ENCODE peak calls at places on chromosomes 11 and 22, in five cellular contexts. W, L, Q, C and H are unnamed samples.
A peak's percentile ranks its signal among the peaks of the same experiment; 100 is the strongest.

GRCh38 chr11:68374531-68374930 is 62.1 kb downstream of the LRP5 start:
- DNase-seq in C (no peak), W (no peak), Q (peak; percentile 26), L (no peak), H (no peak)

GRCh38 chr11:62125881-62126280 is 2.1 kb downstream of the INCENP start:
- DNase-seq in L (no peak), C (no peak), Q (no peak), W (no peak), H (no peak)

GRCh38 chr11:90113541-90113940 is 20.9 kb upstream of the NAALAD2 start:
- DNase-seq in Q (peak; percentile 15), C (no peak), W (no peak), L (no peak), H (no peak)

GRCh38 chr11:27904358-27905055 is 203.4 kb downstream of the KIF18A start:
- DNase-seq in C (no peak), Q (no peak), W (no peak), L (no peak), H (no peak)

GRCh38 chr11:112050721-112051120 is 23.1 kb downstream of the PIH1D2 start:
- DNase-seq in C (no peak), L (no peak), Q (no peak), W (no peak), H (no peak)

GRCh38 chr22:28402066-28402465 is 277.6 kb downstream of the TTC28 start:
- DNase-seq in W (no peak), C (no peak), L (no peak), Q (peak; percentile 5), H (no peak)

GRCh38 chr22:27462190-27462589 is 339.4 kb downstream of the MN1 start:
- DNase-seq in L (no peak), C (no peak), W (no peak), Q (no peak), H (no peak)

GRCh38 chr11:15692739-15693138 is 578.0 kb downstream of the INSC start:
- DNase-seq in C (no peak), Q (no peak), W (no peak), L (no peak), H (no peak)

GRCh38 chr22:38843201-38843715 is 570 bp downstream of the NPTXR start:
- DNase-seq in L (peak; percentile 82), W (peak; percentile 28), C (peak; percentile 82), Q (peak; percentile 80), H (peak; percentile 69)

GRCh38 chr11:121551463-121551862 is 98.7 kb upstream of the SORL1-AS1 start:
- DNase-seq in W (no peak), Q (peak; percentile 25), C (no peak), L (no peak), H (no peak)

GRCh38 chr11:79087957-79088318 is 352.9 kb downstream of the TENM4 start:
- DNase-seq in Q (no peak), W (no peak), L (no peak), C (no peak), H (no peak)

GRCh38 chr11:63445720-63446119 is 45.2 kb downstream of the PLAAT5 start:
- DNase-seq in W (no peak), Q (no peak), L (no peak), C (no peak), H (peak; percentile 16)

GRCh38 chr11:40130427-40130826 is 1329.0 kb downstream of the LRRC4C start:
- DNase-seq in C (no peak), Q (peak; percentile 67), L (no peak), W (no peak), H (no peak)

GRCh38 chr22:20783844-20784723 is 10.2 kb downstream of the SERPIND1 start:
- DNase-seq in L (peak; percentile 69), W (peak; percentile 31), C (peak; percentile 73), Q (peak; percentile 69), H (peak; percentile 27)

GRCh38 chr11:86066033-86066432 is 2.9 kb downstream of the PICALM start:
- DNase-seq in W (no peak), L (no peak), Q (no peak), C (no peak), H (no peak)

GRCh38 chr11:128472128-128473110 is 114.9 kb downstream of the ETS1 start:
- DNase-seq in W (no peak), C (no peak), L (peak; percentile 85), Q (no peak), H (no peak)

GRCh38 chr11:118229274-118229847 is 4.5 kb upstream of the JAML start:
- DNase-seq in W (no peak), C (no peak), L (no peak), Q (no peak), H (no peak)

GRCh38 chr11:59865031-59865430 is 1.3 kb downstream of the TCN1 start:
- DNase-seq in L (no peak), Q (no peak), W (no peak), C (no peak), H (no peak)